ENCODE peak calls at places on chromosomes 5 and 9, in nine cellular contexts. T, B, F, C, U, A, Y, K and M are unnamed samples.

GRCh38 chr9:2570615-2571479 is 50.7 kb upstream of the VLDLR start:
- DNase-seq in C (peak), F (no peak), K (peak), B (peak), Y (no peak), T (no peak), A (no peak), U (no peak), M (no peak)

GRCh38 chr5:127723571-127723970 is 20.4 kb downstream of the CCDC192 start:
- DNase-seq in B (peak), F (no peak), T (no peak), U (no peak), K (no peak), A (no peak), Y (no peak), C (no peak), M (no peak)

GRCh38 chr9:73042155-73042554 is 89.3 kb upstream of the ALDH1A1 start:
- DNase-seq in A (no peak), F (no peak), T (no peak), U (no peak), Y (no peak), K (no peak), C (no peak), B (no peak), M (no peak)

GRCh38 chr5:17229308-17229707 is 11.9 kb downstream of the BASP1 start:
- DNase-seq in C (no peak), K (no peak), B (no peak), U (no peak), A (no peak), Y (no peak), T (no peak), F (no peak), M (no peak)

GRCh38 chr5:106185661-106186081 is 1485.1 kb downstream of the EFNA5 start:
- DNase-seq in U (no peak), B (no peak), C (no peak), Y (no peak), T (no peak), K (no peak), F (no peak), A (no peak), M (no peak)

GRCh38 chr5:40689442-40689841 is 9.7 kb downstream of the PTGER4 start:
- DNase-seq in Y (no peak), T (no peak), U (no peak), K (peak), B (peak), A (no peak), C (peak), F (no peak), M (no peak)

GRCh38 chr5:172450861-172451695 is 3.2 kb downstream of the SH3PXD2B start:
- DNase-seq in T (no peak), U (peak), B (peak), K (peak), F (peak), Y (no peak), A (peak), C (peak), M (peak)

GRCh38 chr5:1460054-1460682 is 14.9 kb upstream of the SLC6A3 start:
- DNase-seq in C (no peak), B (no peak), A (no peak), Y (no peak), F (peak), K (peak), U (no peak), T (no peak), M (no peak)

GRCh38 chr5:132215329-132215728 is 12.3 kb downstream of the P4HA2 start:
- DNase-seq in A (no peak), F (no peak), T (no peak), C (no peak), K (peak), Y (no peak), B (peak), U (no peak), M (no peak)

GRCh38 chr9:121660367-121660766 is 8.9 kb downstream of the DAB2IP start:
- DNase-seq in F (no peak), U (no peak), Y (no peak), A (no peak), T (no peak), K (no peak), C (no peak), B (no peak), M (no peak)

GRCh38 chr5:129960831-129961230 is 56.6 kb downstream of the CHSY3 start:
- DNase-seq in A (no peak), F (no peak), B (no peak), Y (no peak), T (no peak), U (no peak), K (no peak), C (no peak), M (no peak)

GRCh38 chr9:129609486-129610192 is 11.3 kb downstream of the C9orf50 start:
- DNase-seq in Y (no peak), U (peak), T (peak), A (peak), B (no peak), F (no peak), K (peak), C (peak), M (peak)

GRCh38 chr9:69171049-69171448 is 3.0 kb upstream of the TJP2 start:
- DNase-seq in U (no peak), C (no peak), F (no peak), A (no peak), K (no peak), Y (no peak), B (peak), T (no peak), M (no peak)

GRCh38 chr9:121670447-121670846 is 19.0 kb downstream of the DAB2IP start:
- DNase-seq in Y (no peak), C (no peak), K (no peak), U (no peak), F (no peak), A (no peak), T (no peak), B (no peak), M (no peak)

GRCh38 chr9:79501546-79501945 is 70.2 kb upstream of the TLE4 start:
- DNase-seq in C (no peak), Y (no peak), K (no peak), T (no peak), F (no peak), U (no peak), B (no peak), A (no peak), M (no peak)

GRCh38 chr5:154396128-154396527 is 49.7 kb upstream of the SAP30L start:
- DNase-seq in A (no peak), K (no peak), Y (no peak), U (no peak), C (no peak), T (no peak), B (no peak), F (no peak), M (no peak)